ENCODE peak calls at places on chromosomes 13 and 19, in ten cellular contexts. N is suprapubic skin, T is right lobe of liver, E is adrenal gland, J is tibial nerve, A is stomach, Y is body of pancreas, O is prostate gland, W is Peyer's patch, D is breast epithelium. U is an unnamed sample.

GRCh38 chr19:6736169-6736916 is 1.0 kb downstream of the GPR108 start:
- DNase-seq in N (peak), T (peak), E (peak), J (no peak), A (peak), Y (peak), O (peak), W (peak), D (peak), U (peak)

GRCh38 chr19:13024958-13025653 is 29.8 kb downstream of the NFIX start:
- DNase-seq in N (no peak), T (no peak), E (no peak), J (no peak), A (no peak), Y (no peak), O (no peak), W (no peak), D (no peak), U (no peak)

GRCh38 chr19:943551-944170 is 17.8 kb downstream of the ARID3A start:
- DNase-seq in N (no peak), T (no peak), E (no peak), J (no peak), A (no peak), Y (no peak), O (no peak), W (no peak), D (no peak), U (no peak)

GRCh38 chr19:5503598-5503997 is 48.4 kb downstream of the ZNRF4 start:
- DNase-seq in N (no peak), T (no peak), E (no peak), J (no peak), A (no peak), Y (no peak), O (no peak), W (no peak), D (no peak), U (no peak)

GRCh38 chr19:343941-344624 is 513 bp downstream of the MIER2 start:
- DNase-seq in N (peak), T (no peak), E (no peak), J (no peak), A (no peak), Y (no peak), O (no peak), W (no peak), D (no peak), U (no peak)

GRCh38 chr19:31499826-31500539 is 150.7 kb upstream of the TSHZ3 start:
- DNase-seq in N (peak), T (no peak), E (no peak), J (no peak), A (no peak), Y (no peak), O (peak), W (no peak), D (no peak), U (no peak)

GRCh38 chr13:37627428-37627827 is 28.9 kb upstream of the POSTN start:
- DNase-seq in N (no peak), T (no peak), E (no peak), J (no peak), A (no peak), Y (no peak), O (peak), W (no peak), D (no peak), U (no peak)

GRCh38 chr19:53182202-53182601 is 11.0 kb downstream of the ZNF665 start:
- DNase-seq in N (no peak), T (no peak), E (no peak), J (no peak), A (no peak), Y (no peak), O (no peak), W (no peak), D (no peak), U (no peak)

GRCh38 chr19:43464089-43464775 is 1.2 kb downstream of the LYPD3 start:
- DNase-seq in N (peak), T (peak), E (no peak), J (peak), A (peak), Y (peak), O (peak), W (peak), D (peak), U (peak)

GRCh38 chr19:42352216-42352892 is 26.9 kb downstream of the MEGF8 start:
- DNase-seq in N (no peak), T (no peak), E (no peak), J (no peak), A (no peak), Y (no peak), O (peak), W (no peak), D (peak), U (no peak)

GRCh38 chr13:74062933-74063332 is 71.3 kb downstream of the KLF12 start:
- DNase-seq in N (no peak), T (no peak), E (peak), J (no peak), A (no peak), Y (peak), O (no peak), W (peak), D (no peak), U (peak)

GRCh38 chr19:6723108-6723618 is 2.7 kb upstream of the C3 start:
- DNase-seq in N (peak), T (peak), E (peak), J (no peak), A (no peak), Y (peak), O (peak), W (no peak), D (peak), U (peak)

GRCh38 chr13:35789335-35790166 is 313.1 kb upstream of the MAB21L1 start:
- DNase-seq in N (no peak), T (no peak), E (no peak), J (no peak), A (no peak), Y (no peak), O (no peak), W (no peak), D (no peak), U (no peak)

GRCh38 chr13:30097695-30098094 is 209.7 kb downstream of the KATNAL1 start:
- DNase-seq in N (no peak), T (no peak), E (no peak), J (no peak), A (no peak), Y (no peak), O (no peak), W (no peak), D (no peak), U (no peak)

GRCh38 chr19:29966594-29967249 is 24.7 kb downstream of the URI1 start:
- DNase-seq in N (no peak), T (no peak), E (no peak), J (no peak), A (no peak), Y (no peak), O (no peak), W (no peak), D (no peak), U (no peak)

GRCh38 chr19:46428278-46429141 is at the start of gene PNMA8C:
- DNase-seq in N (no peak), T (peak), E (peak), J (no peak), A (peak), Y (peak), O (no peak), W (peak), D (peak), U (peak)

GRCh38 chr19:5292843-5293606 is 47.6 kb downstream of the PTPRS start:
- DNase-seq in N (peak), T (no peak), E (peak), J (peak), A (peak), Y (peak), O (peak), W (no peak), D (peak), U (peak)

GRCh38 chr19:6032827-6033226 is 54.9 kb upstream of the RANBP3 start:
- DNase-seq in N (peak), T (no peak), E (peak), J (no peak), A (no peak), Y (no peak), O (no peak), W (peak), D (no peak), U (no peak)

GRCh38 chr13:97238432-97238831 is 16.3 kb downstream of the MBNL2 start:
- DNase-seq in N (no peak), T (no peak), E (no peak), J (no peak), A (no peak), Y (no peak), O (no peak), W (no peak), D (no peak), U (no peak)

GRCh38 chr13:91112191-91112579 is 235.3 kb upstream of the MIR17HG start:
- DNase-seq in N (no peak), T (no peak), E (no peak), J (no peak), A (no peak), Y (no peak), O (no peak), W (no peak), D (no peak), U (no peak)

GRCh38 chr13:109383683-109384082 is 402.7 kb downstream of the IRS2 start:
- DNase-seq in N (no peak), T (no peak), E (no peak), J (no peak), A (no peak), Y (no peak), O (no peak), W (no peak), D (no peak), U (no peak)

GRCh38 chr19:33736158-33736557 is 60.5 kb upstream of the KCTD15 start:
- DNase-seq in N (no peak), T (no peak), E (no peak), J (no peak), A (no peak), Y (no peak), O (no peak), W (no peak), D (no peak), U (no peak)

GRCh38 chr13:90485441-90485840 is 862.0 kb upstream of the MIR17HG start:
- DNase-seq in N (no peak), T (no peak), E (no peak), J (no peak), A (no peak), Y (no peak), O (no peak), W (no peak), D (no peak), U (no peak)

GRCh38 chr13:23680836-23681235 is 110.6 kb downstream of the TNFRSF19 start:
- DNase-seq in N (no peak), T (no peak), E (no peak), J (no peak), A (no peak), Y (no peak), O (no peak), W (no peak), D (no peak), U (no peak)

GRCh38 chr13:58547419-58547818 is 915.9 kb downstream of the PCDH17 start:
- DNase-seq in N (no peak), T (no peak), E (no peak), J (no peak), A (no peak), Y (no peak), O (no peak), W (no peak), D (no peak), U (no peak)

GRCh38 chr13:98384739-98385138 is 192.2 kb downstream of the STK24 start:
- DNase-seq in N (no peak), T (no peak), E (no peak), J (no peak), A (no peak), Y (no peak), O (no peak), W (no peak), D (no peak), U (no peak)

GRCh38 chr19:36837525-36837901 is 674 bp downstream of the ZNF790 start:
- DNase-seq in N (no peak), T (peak), E (no peak), J (no peak), A (no peak), Y (peak), O (no peak), W (no peak), D (no peak), U (no peak)

GRCh38 chr13:62747152-62747551 is 1331.5 kb upstream of the PCDH20 start:
- DNase-seq in N (no peak), T (no peak), E (no peak), J (no peak), A (no peak), Y (no peak), O (no peak), W (no peak), D (no peak), U (no peak)

GRCh38 chr19:44212865-44213346 is 574 bp downstream of the ZNF227 start:
- DNase-seq in N (no peak), T (no peak), E (no peak), J (no peak), A (no peak), Y (no peak), O (peak), W (no peak), D (no peak), U (no peak)

GRCh38 chr19:14021474-14021873 is 6.5 kb upstream of the RLN3 start:
- DNase-seq in N (no peak), T (no peak), E (no peak), J (no peak), A (no peak), Y (no peak), O (no peak), W (no peak), D (no peak), U (no peak)

GRCh38 chr13:75458696-75459422 is 23.1 kb downstream of the TBC1D4 start:
- DNase-seq in N (no peak), T (peak), E (peak), J (no peak), A (peak), Y (peak), O (peak), W (no peak), D (peak), U (no peak)

GRCh38 chr13:113864303-113864890 is 521 bp upstream of the GAS6 start:
- DNase-seq in N (peak), T (no peak), E (peak), J (no peak), A (no peak), Y (no peak), O (no peak), W (no peak), D (peak), U (no peak)

DNA sequence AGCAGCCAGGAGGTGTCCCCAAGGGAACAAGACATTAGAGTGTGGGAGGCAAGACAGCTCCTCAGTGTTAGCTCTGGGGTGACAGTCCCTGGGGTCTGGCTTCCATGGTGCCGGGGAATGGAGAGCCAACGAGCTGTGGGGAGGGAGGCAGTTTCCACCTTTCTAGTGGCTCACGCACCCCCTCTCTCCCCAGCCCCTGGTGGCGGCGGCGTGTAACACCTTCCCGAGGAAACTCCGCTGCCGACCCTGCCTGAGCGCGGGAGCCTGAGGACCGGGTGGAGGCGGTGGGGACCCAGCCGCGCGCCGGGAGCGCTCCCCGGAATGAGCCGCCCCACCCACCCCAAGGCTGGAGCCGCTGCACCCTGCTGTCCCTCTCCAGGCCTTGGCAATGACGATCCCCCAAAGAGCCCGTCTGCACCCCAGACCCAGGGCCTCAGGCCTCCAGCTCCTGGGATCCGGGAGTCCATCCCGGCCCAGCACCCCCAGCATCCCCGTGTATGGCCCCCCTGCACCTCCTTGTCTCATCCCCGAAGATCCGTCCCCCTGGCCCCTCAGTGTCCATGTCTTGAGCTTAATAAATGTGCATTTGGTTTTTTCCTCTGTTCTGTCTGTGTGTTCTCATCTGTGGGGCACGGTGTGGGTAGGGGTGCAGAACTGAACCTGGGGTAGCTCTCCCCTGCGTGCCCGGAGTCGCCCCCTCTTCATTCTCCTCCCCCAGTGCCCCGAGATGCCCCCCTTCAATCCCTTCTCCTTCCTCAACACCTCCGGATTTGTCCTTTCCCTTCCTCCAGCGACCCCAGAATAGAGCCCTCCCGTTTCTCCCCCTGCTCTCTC is 617 bp upstream of the FXYD5 start:
- DNase-seq in N (peak), T (no peak), E (no peak), J (no peak), A (peak), Y (peak), O (no peak), W (peak), D (no peak), U (no peak)
- H3K27ac ChIP-seq in N (peak), T (peak), E (no peak), J (peak), A (peak), Y (no peak), O (peak), W (peak), D (peak), U (peak)

DNA sequence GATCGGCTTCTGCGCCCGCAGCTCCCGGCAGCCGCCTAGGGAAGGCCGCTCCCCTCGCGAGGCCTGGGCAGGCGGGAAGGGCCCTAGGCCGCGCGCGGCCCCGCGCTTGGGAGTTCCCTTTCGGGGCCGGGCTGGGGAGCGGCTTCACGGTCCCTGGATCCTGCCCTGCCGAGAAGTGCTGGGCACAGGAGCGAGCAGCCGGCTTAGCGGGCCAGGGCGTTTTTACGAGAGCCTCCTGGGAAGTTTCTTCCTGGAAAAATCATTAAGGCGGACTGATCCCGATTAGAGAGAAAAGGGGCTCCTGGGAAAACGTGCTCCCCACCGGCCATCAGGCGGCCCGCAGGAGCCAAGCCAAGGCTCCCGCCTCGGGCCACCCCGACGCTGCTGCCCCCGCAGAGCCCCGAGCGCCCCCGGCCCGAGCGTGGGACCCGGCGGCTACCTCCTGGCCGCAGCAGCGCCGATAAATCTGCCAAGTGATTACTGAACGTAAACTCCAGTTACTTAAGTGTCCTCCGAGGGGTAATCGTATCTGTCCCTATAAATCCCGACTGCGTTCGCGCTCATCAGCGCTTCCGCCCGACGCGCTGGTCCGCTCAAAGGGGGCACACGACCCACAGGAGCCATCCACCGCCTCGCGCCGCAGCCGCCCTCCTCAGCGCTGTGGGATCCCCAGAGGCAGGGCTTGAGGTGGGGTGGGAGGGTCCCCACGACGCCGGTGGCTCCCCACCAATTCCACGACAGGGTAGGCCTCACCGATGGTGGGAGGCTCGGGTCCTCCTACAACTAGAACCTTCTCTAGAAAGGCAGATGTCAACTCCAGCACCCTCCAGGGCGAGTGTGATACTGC is 2.8 kb downstream of the ZIC5 start:
- DNase-seq in N (no peak), T (no peak), E (peak), J (no peak), A (no peak), Y (no peak), O (no peak), W (no peak), D (no peak), U (no peak)
- TF ChIP-seq POLR2A in N (no peak), T (no peak), E (no peak), J (no peak), A (no peak), Y (no peak), O (no peak), W (no peak), D (no peak), U (no peak)

DNA sequence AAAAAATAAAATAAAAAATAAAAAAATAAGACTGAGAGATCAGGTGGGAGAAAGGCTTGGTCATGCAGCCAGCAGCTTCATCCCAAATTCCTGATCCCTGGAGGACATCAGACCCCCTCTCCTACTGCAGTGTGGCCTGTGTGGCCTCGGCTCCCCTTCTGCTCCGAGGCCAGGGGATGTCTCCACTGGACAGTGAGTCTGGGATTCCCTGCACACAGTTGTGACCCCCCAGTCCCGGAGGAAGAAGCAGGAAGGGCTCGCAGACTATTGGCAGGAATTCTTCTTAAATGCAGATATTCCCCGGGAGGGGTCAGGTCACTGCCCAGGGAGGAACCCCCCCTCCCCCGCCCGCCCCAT is 41.9 kb downstream of the ZNF627 start:
- DNase-seq in N (no peak), T (no peak), E (no peak), J (no peak), A (no peak), Y (no peak), O (no peak), W (no peak), D (no peak), U (peak)
- H3K27ac ChIP-seq in N (no peak), T (no peak), E (no peak), J (no peak), A (no peak), Y (no peak), O (no peak), W (no peak), D (peak), U (no peak)

DNA sequence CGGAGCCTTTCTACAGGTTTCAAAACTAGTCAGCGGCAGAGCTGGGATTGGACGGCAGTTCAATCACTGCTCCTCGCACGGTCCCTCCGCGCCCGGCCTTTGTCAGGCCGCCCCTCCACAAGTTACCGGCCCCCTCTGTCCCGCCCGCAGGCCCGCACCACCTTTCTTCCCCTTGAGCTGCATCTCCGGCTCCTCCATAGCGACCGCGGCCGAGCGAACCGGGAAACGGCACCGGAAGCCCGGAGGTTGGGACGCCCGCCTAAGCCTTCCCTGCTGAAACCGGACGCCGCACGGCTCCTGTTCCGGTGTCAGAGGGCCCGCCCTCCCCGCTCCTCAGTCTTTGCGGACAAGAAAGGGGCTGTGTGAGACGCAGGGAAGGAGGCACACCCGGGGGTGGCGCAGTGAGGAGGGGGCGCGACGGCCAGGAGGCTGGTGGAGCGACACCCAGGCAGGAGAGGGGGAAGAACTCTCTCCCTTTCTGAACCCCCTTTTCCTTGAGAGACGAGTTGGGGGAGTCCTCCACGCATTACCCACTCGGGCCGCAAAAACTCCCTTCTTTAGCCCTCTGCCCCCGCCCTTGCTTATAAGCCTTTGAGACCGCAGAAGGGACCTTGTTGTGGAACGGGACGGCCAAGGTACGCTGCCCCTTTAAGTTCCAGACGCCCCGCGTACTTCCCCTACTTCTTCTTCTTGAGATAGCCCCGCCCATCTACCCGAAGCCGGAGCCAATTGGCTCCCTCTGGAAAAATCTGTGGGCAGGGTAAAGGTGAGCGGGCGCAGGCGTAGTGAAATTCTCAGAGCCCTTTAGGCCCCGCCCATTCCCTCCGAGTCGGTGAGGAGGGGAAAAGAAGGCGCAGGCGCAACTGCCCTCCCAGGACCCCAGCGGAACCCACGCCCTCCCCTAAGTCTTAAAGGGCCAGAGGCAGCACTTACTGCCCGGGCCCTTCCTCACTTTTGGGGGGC is at the start of the genes BORCS8 and RFXANK:
- DNase-seq in N (peak), T (peak), E (peak), J (peak), A (peak), Y (peak), O (peak), W (peak), D (peak), U (peak)
- TF ChIP-seq POLR2A in N (no peak), T (peak), E (peak), J (no peak), A (no peak), Y (no peak), O (peak), W (peak), D (peak), U (peak)

GRCh38 chr19:49889038-49889686 is 7.5 kb downstream of the IL4I1 start:
- DNase-seq in N (peak), T (peak), E (no peak), J (no peak), A (no peak), Y (peak), O (no peak), W (no peak), D (no peak), U (no peak)
- H3K27ac ChIP-seq in N (no peak), T (no peak), E (no peak), J (no peak), A (no peak), Y (no peak), O (no peak), W (no peak), D (no peak), U (no peak)